ENCODE peak calls at places on chromosomes 2 and 18, in eight cellular contexts. O is NCI-H774, D is testis, N is fibroblast of lung, R is AG10803, K is body of pancreas, B is ascending aorta, Z is HT1080. I is an unnamed sample.

GRCh38 chr2:148132400-148132799 is 111.5 kb downstream of the MBD5 start:
- DNase-seq in O (no peak), D (no peak), N (peak; percentile 72), R (peak; percentile 64), K (no peak), B (no peak), Z (no peak), I (peak; percentile 59)

GRCh38 chr2:2647156-2647555 is 316.1 kb upstream of the MYT1L start:
- DNase-seq in O (no peak), D (no peak), N (peak; percentile 47), R (no peak), K (no peak), B (no peak), Z (peak; percentile 90), I (no peak)

GRCh38 chr2:159226059-159226461 is 60.4 kb downstream of the WDSUB1 start:
- DNase-seq in O (no peak), D (no peak), N (peak; percentile 69), R (peak; percentile 25), K (peak; percentile 35), B (no peak), Z (peak; percentile 93), I (peak; percentile 22)

GRCh38 chr2:113324684-113325160 is 46.0 kb upstream of the PAX8 start:
- DNase-seq in O (peak; percentile 10), D (peak; percentile 45), N (peak; percentile 76), R (peak; percentile 49), K (peak; percentile 53), B (no peak), Z (peak; percentile 76), I (peak; percentile 83)

GRCh38 chr2:156321243-156321904 is 11.1 kb downstream of the NR4A2 start:
- DNase-seq in O (no peak), D (no peak), N (no peak), R (no peak), K (peak; percentile 57), B (no peak), Z (no peak), I (no peak)

GRCh38 chr18:62436636-62437519 is 85.9 kb upstream of the ZCCHC2 start:
- DNase-seq in O (no peak), D (peak; percentile 65), N (peak; percentile 45), R (peak; percentile 83), K (peak; percentile 87), B (peak; percentile 86), Z (peak; percentile 17), I (peak; percentile 60)

GRCh38 chr2:65231121-65231520 is 3.5 kb downstream of the ACTR2 start:
- DNase-seq in O (no peak), D (no peak), N (peak; percentile 70), R (peak; percentile 63), K (no peak), B (no peak), Z (peak; percentile 12), I (peak; percentile 6)

GRCh38 chr2:220857371-220857770 is 714.7 kb downstream of the EPHA4 start:
- DNase-seq in O (no peak), D (no peak), N (no peak), R (no peak), K (no peak), B (no peak), Z (no peak), I (peak; percentile 62)

GRCh38 chr2:675982-676646 is 1.1 kb downstream of the TMEM18 start:
- DNase-seq in O (no peak), D (peak; percentile 69), N (peak; percentile 91), R (peak; percentile 93), K (no peak), B (no peak), Z (peak; percentile 74), I (peak; percentile 52)

GRCh38 chr2:215753808-215754207 is 259.5 kb downstream of the MREG start:
- DNase-seq in O (no peak), D (no peak), N (no peak), R (no peak), K (no peak), B (no peak), Z (no peak), I (no peak)

GRCh38 chr2:224042191-224042696 is 3.2 kb upstream of the SERPINE2 start:
- DNase-seq in O (no peak), D (peak; percentile 34), N (peak; percentile 46), R (no peak), K (no peak), B (no peak), Z (no peak), I (no peak)

GRCh38 chr2:28620371-28620793 is 124.5 kb downstream of the PLB1 start:
- DNase-seq in O (no peak), D (no peak), N (no peak), R (no peak), K (no peak), B (no peak), Z (no peak), I (no peak)

GRCh38 chr2:15679386-15679924 is 87.8 kb downstream of the DDX1 start:
- DNase-seq in O (no peak), D (no peak), N (no peak), R (no peak), K (no peak), B (no peak), Z (no peak), I (no peak)

GRCh38 chr2:140863713-140864112 is 1267.1 kb downstream of the LRP1B start:
- DNase-seq in O (peak; percentile 9), D (no peak), N (peak; percentile 50), R (peak; percentile 51), K (no peak), B (no peak), Z (peak; percentile 58), I (peak; percentile 44)

GRCh38 chr2:240820014-240820606 is at the start of gene KIF1A:
- DNase-seq in O (peak; percentile 95), D (no peak), N (no peak), R (no peak), K (peak; percentile 78), B (no peak), Z (no peak), I (no peak)

GRCh38 chr2:239944706-239945551 is 80.2 kb downstream of the NDUFA10 start:
- DNase-seq in O (no peak), D (peak; percentile 48), N (peak; percentile 17), R (peak; percentile 21), K (no peak), B (no peak), Z (no peak), I (no peak)

GRCh38 chr2:191369034-191369433 is 123.8 kb downstream of the MYO1B start:
- DNase-seq in O (no peak), D (no peak), N (no peak), R (no peak), K (no peak), B (no peak), Z (no peak), I (no peak)

GRCh38 chr2:2269989-2270562 is 61.0 kb downstream of the MYT1L start:
- DNase-seq in O (no peak), D (no peak), N (no peak), R (peak; percentile 12), K (no peak), B (no peak), Z (no peak), I (no peak)

GRCh38 chr18:59671533-59671932 is 25.7 kb downstream of the CCBE1 start:
- DNase-seq in O (no peak), D (no peak), N (no peak), R (no peak), K (no peak), B (no peak), Z (no peak), I (no peak)

GRCh38 chr2:177344316-177344715 is 48.3 kb upstream of the AGPS start:
- DNase-seq in O (no peak), D (no peak), N (no peak), R (no peak), K (no peak), B (no peak), Z (no peak), I (no peak)

GRCh38 chr2:74708296-74708695 is 54.2 kb downstream of the SEMA4F start:
- DNase-seq in O (no peak), D (no peak), N (no peak), R (peak; percentile 11), K (no peak), B (no peak), Z (no peak), I (no peak)

GRCh38 chr18:61738488-61738887 is 154.3 kb downstream of the RNF152 start:
- DNase-seq in O (no peak), D (no peak), N (peak; percentile 29), R (peak; percentile 62), K (no peak), B (no peak), Z (peak; percentile 49), I (no peak)

GRCh38 chr18:34794346-34794745 is 84.2 kb downstream of the DTNA start:
- DNase-seq in O (no peak), D (no peak), N (no peak), R (no peak), K (no peak), B (no peak), Z (no peak), I (no peak)

GRCh38 chr2:96413067-96413722 is 77.6 kb downstream of the NCAPH start:
- DNase-seq in O (peak; percentile 43), D (no peak), N (peak; percentile 36), R (no peak), K (peak; percentile 16), B (no peak), Z (no peak), I (no peak)

GRCh38 chr2:43777306-43777926 is 3.6 kb downstream of the DYNC2LI1 start:
- DNase-seq in O (no peak), D (no peak), N (no peak), R (no peak), K (no peak), B (no peak), Z (no peak), I (no peak)

GRCh38 chr2:119749405-119750066 is 10.2 kb upstream of the PTPN4 start:
- DNase-seq in O (no peak), D (no peak), N (peak; percentile 82), R (no peak), K (no peak), B (no peak), Z (peak; percentile 81), I (peak; percentile 5)

GRCh38 chr2:164785447-164785846 is 56.2 kb downstream of the COBLL1 start:
- DNase-seq in O (no peak), D (no peak), N (peak; percentile 61), R (peak; percentile 76), K (no peak), B (no peak), Z (peak; percentile 44), I (peak; percentile 46)

GRCh38 chr2:176079851-176080539 is 3.8 kb downstream of the EVX2 start:
- DNase-seq in O (peak; percentile 86), D (peak; percentile 67), N (peak; percentile 22), R (peak; percentile 52), K (peak; percentile 33), B (no peak), Z (peak; percentile 74), I (no peak)

GRCh38 chr18:79484661-79485621 is 89.2 kb downstream of the NFATC1 start:
- DNase-seq in O (no peak), D (peak; percentile 40), N (peak; percentile 99), R (peak; percentile 99), K (peak; percentile 3), B (no peak), Z (peak; percentile 92), I (no peak)

GRCh38 chr2:18630941-18631340 is 41.6 kb upstream of the NT5C1B start:
- DNase-seq in O (no peak), D (no peak), N (no peak), R (peak; percentile 43), K (no peak), B (no peak), Z (peak; percentile 11), I (no peak)

GRCh38 chr2:56892381-56892780 is 708.6 kb downstream of the CCDC85A start:
- DNase-seq in O (no peak), D (no peak), N (no peak), R (peak; percentile 46), K (no peak), B (no peak), Z (no peak), I (no peak)

GRCh38 chr2:165892541-165892940 is 61.0 kb downstream of the TTC21B start:
- DNase-seq in O (no peak), D (no peak), N (peak; percentile 28), R (no peak), K (no peak), B (no peak), Z (no peak), I (no peak)

GRCh38 chr2:220226076-220226475 is 598.6 kb downstream of the SLC4A3 start:
- DNase-seq in O (no peak), D (no peak), N (peak; percentile 60), R (peak; percentile 6), K (no peak), B (no peak), Z (no peak), I (no peak)

GRCh38 chr2:10075571-10076209 is 4.5 kb downstream of the CYS1 start:
- DNase-seq in O (no peak), D (no peak), N (no peak), R (no peak), K (no peak), B (no peak), Z (no peak), I (no peak)

I was measured in NCI-H226.